ENCODE peak calls at places on chromosomes 12 and 14, in five cellular contexts. K is stimulated activated naive CD8-positive, alpha-beta T cell treated with anti-CD3 and anti-CD28 coated beads, Interleukin-15, amount 100 ng/mL, for 72 hours; A is Peyer's patch; P is activated CD4-positive, CD25-positive, alpha-beta regulatory T cell treated with anti-CD3 and anti-CD28 coated beads, Interleukin-2, amount 50 U/mL, for 72 hours; V is K562. F is an unnamed sample.

GRCh38 chr12:124379938-124380754 is 85.3 kb downstream of the RFLNA start:
- DNase-seq in V (no peak), P (no peak), A (peak), K (no peak), F (no peak)

GRCh38 chr12:121530600-121531355 is 50.0 kb downstream of the KDM2B start:
- DNase-seq in P (peak), V (peak), K (peak), A (no peak), F (no peak)

GRCh38 chr12:108119126-108119973 is 9.7 kb upstream of the WSCD2 start:
- DNase-seq in P (no peak), V (peak), A (no peak), K (no peak), F (no peak)

GRCh38 chr12:52171950-52172512 is 19.8 kb downstream of the KRT80 start:
- DNase-seq in P (no peak), K (peak), A (peak), V (peak), F (peak)

GRCh38 chr12:54980341-54980740 is 4.2 kb downstream of the TESPA1 start:
- DNase-seq in K (peak), P (no peak), A (no peak), V (peak), F (no peak)

GRCh38 chr12:110316861-110317260 is 35.8 kb downstream of the ATP2A2 start:
- DNase-seq in P (no peak), V (no peak), K (no peak), A (no peak), F (no peak)

GRCh38 chr14:65961004-65961403 is 525.2 kb upstream of the CCDC196 start:
- DNase-seq in P (peak), K (peak), A (peak), V (peak), F (peak)

GRCh38 chr12:79982371-79983062 is 47.6 kb upstream of the PPP1R12A start:
- DNase-seq in K (no peak), P (no peak), V (no peak), A (no peak), F (no peak)

GRCh38 chr14:23556700-23557440 is 799 bp downstream of the THTPA start:
- DNase-seq in K (no peak), P (no peak), A (no peak), V (no peak), F (no peak)

GRCh38 chr12:24198936-24199644 is 249.6 kb upstream of the SOX5 start:
- DNase-seq in P (no peak), A (no peak), V (no peak), K (no peak), F (no peak)

GRCh38 chr12:119020377-119021360 is 39.3 kb downstream of the SRRM4 start:
- DNase-seq in A (no peak), V (peak), K (no peak), P (no peak), F (peak)

GRCh38 chr14:94680498-94681288 is 68.5 kb downstream of the SERPINA3 start:
- DNase-seq in P (no peak), V (no peak), A (no peak), K (no peak), F (no peak)

GRCh38 chr14:76080009-76080408 is 71.7 kb upstream of the GPATCH2L start:
- DNase-seq in K (no peak), V (no peak), P (no peak), A (no peak), F (no peak)

GRCh38 chr12:53749986-53750811 is 1.6 kb downstream of the CISTR start:
- DNase-seq in V (no peak), K (no peak), P (no peak), A (no peak), F (no peak)

GRCh38 chr12:81942588-81942987 is 183.4 kb upstream of the PPFIA2 start:
- DNase-seq in V (no peak), K (no peak), A (no peak), P (no peak), F (no peak)

GRCh38 chr12:110349521-110350151 is 53.9 kb downstream of the ANAPC7 start:
- DNase-seq in A (no peak), K (peak), P (no peak), V (no peak), F (no peak)

GRCh38 chr12:12887471-12887870 is 3.9 kb upstream of the GPRC5A start:
- DNase-seq in K (no peak), A (no peak), V (no peak), P (no peak), F (no peak)

GRCh38 chr12:27651201-27651600 is 45.0 kb upstream of the REP15 start:
- DNase-seq in P (no peak), K (no peak), V (no peak), A (no peak), F (no peak)

GRCh38 chr14:61346793-61347192 is 25.4 kb downstream of the PRKCH start:
- DNase-seq in K (no peak), A (no peak), P (no peak), V (no peak), F (no peak)

GRCh38 chr14:55512421-55512820 is 67.6 kb upstream of the KTN1 start:
- DNase-seq in P (no peak), A (no peak), V (no peak), K (no peak), F (no peak)

GRCh38 chr12:93137656-93138612 is 208.8 kb upstream of the EEA1 start:
- DNase-seq in V (peak), A (no peak), P (no peak), K (no peak), F (no peak)

GRCh38 chr14:87813691-87814090 is 179.3 kb downstream of the GALC start:
- DNase-seq in V (no peak), A (no peak), K (no peak), P (no peak), F (no peak)

GRCh38 chr12:131101006-131101405 is 147.3 kb downstream of the ADGRD1 start:
- DNase-seq in K (no peak), V (no peak), A (no peak), P (no peak), F (no peak)

GRCh38 chr14:75979641-75980422 is 2.0 kb downstream of the TGFB3 start:
- DNase-seq in A (no peak), P (no peak), K (no peak), V (no peak), F (no peak)

GRCh38 chr12:2853626-2854025 is 3.2 kb downstream of the TEX52 start:
- DNase-seq in V (peak), P (peak), K (peak), A (peak), F (peak)

F was measured in HuH-7.